ENCODE peak calls at places on chromosomes 6 and 20, in six cellular contexts. X, A, L, V, J and T are unnamed samples.

GRCh38 chr20:9442858-9443257 is 71.5 kb upstream of the LAMP5 start:
- DNase-seq in X (peak), A (no peak), L (no peak), V (peak), J (peak), T (peak)

GRCh38 chr20:47330933-47331708 is 25.4 kb downstream of the ZMYND8 start:
- DNase-seq in X (peak), A (peak), L (no peak), V (no peak), J (no peak), T (peak)

GRCh38 chr20:60349418-60349817 is 391.2 kb downstream of the CDH26 start:
- DNase-seq in X (no peak), A (no peak), L (no peak), V (no peak), J (no peak), T (no peak)

GRCh38 chr6:119442776-119443184 is 93.2 kb upstream of the MAN1A1 start:
- DNase-seq in X (no peak), A (no peak), L (no peak), V (no peak), J (peak), T (no peak)

GRCh38 chr6:158487495-158487894 is 72.4 kb upstream of the TMEM181 start:
- DNase-seq in X (no peak), A (no peak), L (no peak), V (no peak), J (no peak), T (peak)

GRCh38 chr20:4916991-4917881 is 84.1 kb downstream of the SLC23A2 start:
- DNase-seq in X (peak), A (no peak), L (peak), V (no peak), J (no peak), T (peak)

GRCh38 chr6:150230877-150231428 is 88.1 kb downstream of the PPP1R14C start:
- DNase-seq in X (no peak), A (no peak), L (no peak), V (no peak), J (no peak), T (no peak)

GRCh38 chr20:23094927-23095326 is 8.8 kb upstream of the CD93 start:
- DNase-seq in X (peak), A (no peak), L (no peak), V (no peak), J (no peak), T (no peak)

GRCh38 chr6:24775520-24776058 is 852 bp downstream of the GMNN start:
- DNase-seq in X (peak), A (no peak), L (peak), V (no peak), J (peak), T (peak)

GRCh38 chr6:32853541-32854375 is at the start of the genes PSMB9 and TAP1:
- DNase-seq in X (peak), A (peak), L (peak), V (peak), J (peak), T (peak)

GRCh38 chr6:32851025-32851424 is 2.5 kb downstream of the TAP1 start:
- DNase-seq in X (no peak), A (no peak), L (no peak), V (no peak), J (no peak), T (no peak)

GRCh38 chr6:32852844-32853540 is 512 bp downstream of the TAP1 start:
- DNase-seq in X (peak), A (no peak), L (peak), V (peak), J (peak), T (peak)

GRCh38 chr6:32854376-32855178 is 585 bp downstream of the PSMB9 start:
- DNase-seq in X (no peak), A (no peak), L (no peak), V (peak), J (peak), T (peak)

GRCh38 chr6:32852018-32852843 is 1.3 kb downstream of the TAP1 start:
- DNase-seq in X (peak), A (no peak), L (no peak), V (no peak), J (no peak), T (peak)
- H3K9ac ChIP-seq in X (peak), A (peak), L (no peak), V (peak), J (peak), T (peak)

GRCh38 chr20:1828786-1829131 is 66.4 kb upstream of the SIRPA start:
- DNase-seq in X (no peak), A (no peak), L (no peak), V (no peak), J (no peak), T (no peak)
- H2AFZ ChIP-seq in X (peak), A (no peak), L (no peak), V (no peak), J (no peak), T (no peak)

DNA sequence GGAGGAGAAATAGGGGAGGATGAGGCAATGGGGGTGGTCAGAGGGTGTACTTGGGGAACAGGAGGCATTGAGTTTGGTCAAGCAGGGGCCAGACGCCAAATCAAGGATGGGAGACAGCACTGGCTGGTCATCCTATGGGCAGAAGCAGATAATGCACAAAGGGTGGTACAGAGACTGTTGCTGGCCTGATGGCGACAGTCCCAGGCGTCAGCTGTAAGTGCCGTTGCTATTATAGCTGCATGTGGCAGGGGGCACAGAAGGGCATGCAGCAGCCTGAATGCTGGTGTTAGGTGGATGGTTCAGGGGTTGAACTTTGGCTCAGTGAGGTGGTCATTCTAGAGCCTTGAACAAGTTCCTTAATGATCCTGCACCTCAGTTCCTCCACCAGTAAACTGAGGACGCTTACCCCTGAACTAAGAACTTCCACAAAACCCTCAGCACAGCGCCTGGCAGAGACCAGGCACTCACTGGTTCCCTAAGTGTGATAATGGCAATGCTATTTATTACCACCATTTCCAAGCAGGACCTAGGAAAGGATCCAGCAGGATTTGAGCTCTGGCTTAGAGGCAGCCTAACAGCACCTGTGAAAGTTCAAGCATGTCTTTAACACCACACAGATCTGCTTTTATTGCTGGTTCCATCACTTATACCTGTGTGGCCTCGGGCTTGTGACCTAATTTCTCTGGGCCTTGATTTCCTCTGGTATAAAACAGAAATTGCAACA is 162.7 kb downstream of the INSM1 start:
- DNase-seq in X (no peak), A (no peak), L (no peak), V (no peak), J (no peak), T (no peak)
- TF ChIP-seq EZH2phosphoT487 in X (no peak), A (no peak), L (no peak), V (no peak), J (no peak), T (no peak)

DNA sequence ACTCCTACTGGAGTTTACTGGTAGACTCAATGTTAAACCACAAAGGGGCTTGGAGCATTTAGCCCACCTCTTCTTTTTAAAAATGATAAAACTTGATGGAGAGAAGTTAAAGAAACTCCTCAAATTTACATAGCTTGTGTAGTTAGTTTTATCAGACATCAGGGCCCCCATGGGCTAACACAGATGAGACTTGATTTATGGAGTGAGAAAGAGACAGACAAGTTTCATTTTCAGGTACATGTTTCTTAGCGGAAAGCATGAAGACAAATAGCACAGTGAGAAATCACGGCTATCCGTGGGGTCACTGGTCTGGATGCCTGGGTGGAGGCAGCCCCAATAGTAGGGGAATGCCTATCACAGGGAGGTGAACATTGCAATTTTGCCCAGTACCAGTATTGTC is 173.6 kb downstream of the TFAP2B start:
- DNase-seq in X (no peak), A (no peak), L (no peak), V (no peak), J (no peak), T (no peak)
- H3K9ac ChIP-seq in X (no peak), A (no peak), L (no peak), V (no peak), J (no peak), T (no peak)

GRCh38 chr6:11593096-11593495 is 55.5 kb downstream of the TMEM170B start:
- DNase-seq in X (no peak), A (no peak), L (no peak), V (no peak), J (no peak), T (no peak)
- H2AFZ ChIP-seq in X (no peak), A (no peak), L (no peak), V (no peak), J (no peak), T (no peak)